ENCODE peak calls at places on chromosomes 16 and 17, in seven cellular contexts. S is astrocyte, B is Peyer's patch, I is psoas muscle, N is stomach, G is IMR-90, M is transverse colon. Z is an unnamed sample.

GRCh38 chr17:50466371-50467113 is 2.1 kb downstream of the CHAD start:
- DNase-seq in M (peak), S (no peak), B (peak), G (no peak), I (no peak), N (peak), Z (no peak)

GRCh38 chr17:39699818-39700147 is at the start of gene ERBB2:
- DNase-seq in I (peak), M (peak), B (peak), N (peak), S (peak), G (peak), Z (peak)

GRCh38 chr17:47896672-47897490 is 845 bp downstream of the SP2 start:
- DNase-seq in I (no peak), B (no peak), G (peak), N (no peak), M (no peak), S (no peak), Z (no peak)

GRCh38 chr16:88785106-88785924 is at the start of gene PIEZO1:
- DNase-seq in I (peak), B (peak), N (peak), M (peak), S (no peak), G (peak), Z (no peak)

GRCh38 chr16:88558457-88559442 is 11.5 kb upstream of the ZC3H18 start:
- DNase-seq in S (peak), N (peak), M (peak), G (peak), B (peak), I (peak), Z (peak)

GRCh38 chr16:626787-627457 is 3.9 kb upstream of the WFIKKN1 start:
- DNase-seq in B (no peak), I (peak), S (peak), N (no peak), M (no peak), G (peak), Z (peak)

GRCh38 chr16:75593825-75594820 is 27.9 kb downstream of the GABARAPL2 start:
- DNase-seq in M (no peak), G (peak), S (peak), N (no peak), I (no peak), B (no peak), Z (peak)

GRCh38 chr17:37713028-37713431 is 31.8 kb downstream of the HNF1B start:
- DNase-seq in G (no peak), N (peak), I (no peak), S (no peak), M (no peak), B (no peak), Z (no peak)

GRCh38 chr16:142405-142804 is 3.9 kb upstream of the NPRL3 start:
- DNase-seq in G (no peak), I (no peak), B (no peak), S (no peak), M (no peak), N (no peak), Z (no peak)

GRCh38 chr17:10313037-10313672 is 59.7 kb downstream of the MYH13 start:
- DNase-seq in I (no peak), B (no peak), S (no peak), N (no peak), G (no peak), M (no peak), Z (no peak)

GRCh38 chr16:66988197-66988788 is at the start of gene CES4A:
- DNase-seq in M (no peak), I (no peak), N (no peak), G (peak), S (peak), B (no peak), Z (peak)

GRCh38 chr17:30369995-30370394 is 8.7 kb upstream of the CPD start:
- DNase-seq in M (no peak), G (peak), I (no peak), B (no peak), S (peak), N (no peak), Z (no peak)

GRCh38 chr16:47492428-47493357 is 31.6 kb downstream of the PHKB start:
- DNase-seq in N (peak), S (no peak), B (no peak), I (peak), M (peak), G (peak), Z (no peak)

GRCh38 chr17:68204736-68205135 is 43.1 kb upstream of the AMZ2 start:
- DNase-seq in S (no peak), G (no peak), I (no peak), M (no peak), B (no peak), N (no peak), Z (no peak)

GRCh38 chr17:44862278-44862914 is 14.7 kb downstream of the HIGD1B start:
- DNase-seq in B (no peak), M (no peak), I (no peak), G (no peak), S (no peak), N (no peak), Z (no peak)

GRCh38 chr17:44865921-44866320 is 18.2 kb downstream of the HIGD1B start:
- DNase-seq in M (no peak), N (no peak), S (no peak), B (no peak), I (no peak), G (no peak), Z (no peak)

GRCh38 chr17:44865231-44865660 is 17.6 kb downstream of the HIGD1B start:
- DNase-seq in N (peak), M (peak), B (no peak), G (peak), S (peak), I (peak), Z (peak)

GRCh38 chr17:44864831-44865230 is 17.1 kb downstream of the HIGD1B start:
- DNase-seq in S (no peak), I (no peak), B (no peak), N (no peak), M (no peak), G (no peak), Z (no peak)

GRCh38 chr17:44863254-44863918 is 15.7 kb downstream of the HIGD1B start:
- DNase-seq in I (no peak), B (no peak), M (no peak), S (no peak), N (no peak), G (no peak), Z (no peak)
- H3K27ac ChIP-seq in I (no peak), B (no peak), M (peak), S (no peak), N (no peak), G (no peak), Z (no peak)

DNA sequence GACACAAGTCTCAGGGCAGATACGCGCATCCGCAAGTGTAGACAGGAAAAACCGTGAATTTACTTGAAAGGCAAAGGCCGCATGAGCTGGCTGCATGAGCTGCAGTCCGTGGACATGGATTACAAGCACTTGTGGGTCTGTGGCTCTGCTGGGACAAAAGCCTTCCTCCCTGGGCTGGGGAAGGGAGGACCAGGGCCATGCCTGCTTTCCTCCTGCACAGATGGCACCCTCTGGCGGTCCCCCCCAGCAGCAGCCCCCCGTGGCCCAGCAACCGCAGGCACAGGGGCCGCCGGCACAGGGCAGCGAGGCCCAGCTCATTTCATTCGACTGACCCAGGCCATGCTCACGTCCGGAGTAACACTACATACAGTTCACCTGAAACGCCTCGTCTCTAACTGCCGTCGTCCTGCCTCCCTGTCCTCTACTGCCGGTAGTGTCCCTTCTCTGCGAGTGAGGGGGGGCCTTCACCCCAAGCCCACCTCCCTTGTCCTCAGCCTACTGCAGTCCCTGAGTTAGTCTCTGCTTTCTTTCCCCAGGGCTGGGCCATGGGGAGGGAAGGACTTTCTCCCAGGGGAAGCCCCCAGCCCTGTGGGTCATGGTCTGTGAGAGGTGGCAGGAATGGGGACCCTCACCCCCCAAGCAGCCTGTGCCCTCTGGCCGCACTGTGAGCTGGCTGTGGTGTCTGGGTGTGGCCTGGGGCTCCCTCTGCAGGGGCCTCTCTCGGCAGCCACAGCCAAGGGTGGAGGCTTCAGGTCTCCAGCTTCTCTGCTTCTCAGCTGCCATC is 1.7 kb upstream of the MRPL12 start:
- DNase-seq in G (no peak), N (no peak), I (no peak), B (no peak), S (no peak), M (no peak), Z (no peak)
- H3K27ac ChIP-seq in G (no peak), N (peak), I (peak), B (peak), S (peak), M (peak), Z (no peak)

GRCh38 chr17:41499714-41500113 is 5.7 kb downstream of the KRT13 start:
- DNase-seq in I (no peak), S (no peak), N (no peak), M (no peak), G (no peak), B (no peak), Z (no peak)
- H3K27ac ChIP-seq in I (no peak), S (no peak), N (no peak), M (no peak), G (no peak), B (no peak), Z (no peak)

GRCh38 chr17:70138309-70138865 is 30.9 kb upstream of the KCNJ2 start:
- DNase-seq in I (no peak), N (no peak), M (no peak), B (no peak), S (peak), G (no peak), Z (no peak)
- H3K27ac ChIP-seq in I (peak), N (peak), M (peak), B (no peak), S (peak), G (peak), Z (no peak)

GRCh38 chr16:78663690-78664089 is 564.2 kb downstream of the WWOX start:
- DNase-seq in I (no peak), B (no peak), M (no peak), N (no peak), S (no peak), G (no peak), Z (no peak)
- H3K27ac ChIP-seq in I (no peak), B (no peak), M (no peak), N (no peak), S (no peak), G (no peak), Z (no peak)

GRCh38 chr16:50334106-50334975 is 34.4 kb downstream of the BRD7 start:
- DNase-seq in N (no peak), B (no peak), M (no peak), S (no peak), I (no peak), G (peak), Z (no peak)

GRCh38 chr16:50340578-50340977 is 28.2 kb downstream of the BRD7 start:
- DNase-seq in N (no peak), I (no peak), M (no peak), G (peak), S (peak), B (no peak), Z (no peak)

GRCh38 chr16:50335198-50335958 is 33.4 kb downstream of the BRD7 start:
- DNase-seq in G (peak), N (no peak), M (no peak), I (no peak), B (no peak), S (no peak), Z (no peak)

GRCh38 chr16:50336884-50337283 is 31.9 kb downstream of the BRD7 start:
- DNase-seq in N (no peak), S (no peak), G (no peak), I (no peak), B (no peak), M (no peak), Z (no peak)

DNA sequence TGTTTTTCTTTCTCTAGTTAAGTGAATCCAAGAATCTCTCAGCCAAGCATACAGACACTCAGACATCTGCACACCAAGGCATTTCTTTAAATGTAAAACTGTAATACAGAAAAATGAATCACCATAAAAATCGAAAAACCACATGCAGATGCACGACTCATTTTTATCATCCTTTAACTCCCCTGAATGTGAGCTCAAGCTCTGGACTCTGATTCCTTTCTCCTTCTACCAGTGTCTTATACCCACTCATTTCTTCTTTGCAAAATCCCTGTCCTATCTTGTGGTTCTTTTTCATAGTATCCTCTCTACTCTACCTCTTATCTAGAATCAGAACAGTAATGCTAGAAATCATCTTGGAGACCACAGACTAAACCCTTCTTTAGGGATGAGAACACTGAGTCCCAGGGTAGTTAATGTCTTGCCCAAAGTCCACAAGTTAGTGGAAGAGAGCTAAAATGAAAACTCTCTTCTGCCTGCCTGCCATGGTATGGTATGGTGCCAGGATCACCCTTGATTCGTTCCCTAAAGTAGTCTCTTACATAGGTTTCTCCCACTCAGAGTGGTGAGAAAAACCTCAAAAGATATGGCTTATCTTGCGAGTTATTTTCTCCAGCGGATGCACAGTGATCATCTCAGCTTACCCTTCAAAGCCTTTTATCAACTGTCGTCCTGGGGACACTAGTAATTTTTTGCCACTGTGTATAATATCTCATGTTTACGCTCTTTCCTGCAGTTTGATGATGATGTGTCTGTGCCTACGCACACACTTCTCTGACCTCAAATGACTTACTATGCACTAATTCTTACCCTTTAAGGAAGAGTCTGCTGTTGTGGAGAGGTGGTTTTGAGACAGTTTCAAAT is 30.2 kb downstream of the BRD7 start:
- DNase-seq in G (peak), B (no peak), S (peak), N (no peak), I (no peak), M (no peak), Z (no peak)
- H3K27ac ChIP-seq in G (peak), B (peak), S (no peak), N (peak), I (no peak), M (peak), Z (no peak)

GRCh38 chr17:29112780-29113295 is 67.4 kb downstream of the MYO18A start:
- DNase-seq in B (no peak), G (no peak), M (no peak), S (peak), I (peak), N (peak), Z (no peak)

GRCh38 chr17:29115906-29116651 is 64.1 kb downstream of the MYO18A start:
- DNase-seq in S (no peak), N (no peak), B (no peak), G (peak), I (no peak), M (no peak), Z (no peak)

GRCh38 chr17:29115435-29115834 is 64.8 kb downstream of the MYO18A start:
- DNase-seq in N (no peak), I (no peak), G (no peak), B (no peak), S (no peak), M (no peak), Z (no peak)

GRCh38 chr17:29113334-29113733 is 66.9 kb downstream of the MYO18A start:
- DNase-seq in N (no peak), G (no peak), S (no peak), B (no peak), M (no peak), I (peak), Z (no peak)

GRCh38 chr17:29114141-29114540 is 66.1 kb downstream of the MYO18A start:
- DNase-seq in G (no peak), I (no peak), N (no peak), S (no peak), B (no peak), M (no peak), Z (no peak)
- H3K27ac ChIP-seq in G (no peak), I (peak), N (no peak), S (no peak), B (no peak), M (no peak), Z (no peak)

GRCh38 chr17:82895087-82895486 is 55.3 kb upstream of the ZNF750 start:
- DNase-seq in N (no peak), G (no peak), S (no peak), I (peak), M (no peak), B (no peak), Z (no peak)

GRCh38 chr17:82891911-82892310 is 52.1 kb upstream of the ZNF750 start:
- DNase-seq in G (no peak), I (peak), B (no peak), M (no peak), S (no peak), N (no peak), Z (no peak)

GRCh38 chr17:82892869-82893565 is 53.2 kb upstream of the ZNF750 start:
- DNase-seq in G (peak), I (peak), N (peak), S (no peak), B (no peak), M (peak), Z (no peak)

GRCh38 chr17:82896071-82897000 is 56.5 kb upstream of the ZNF750 start:
- DNase-seq in B (no peak), M (no peak), I (peak), S (no peak), N (no peak), G (no peak), Z (no peak)

DNA sequence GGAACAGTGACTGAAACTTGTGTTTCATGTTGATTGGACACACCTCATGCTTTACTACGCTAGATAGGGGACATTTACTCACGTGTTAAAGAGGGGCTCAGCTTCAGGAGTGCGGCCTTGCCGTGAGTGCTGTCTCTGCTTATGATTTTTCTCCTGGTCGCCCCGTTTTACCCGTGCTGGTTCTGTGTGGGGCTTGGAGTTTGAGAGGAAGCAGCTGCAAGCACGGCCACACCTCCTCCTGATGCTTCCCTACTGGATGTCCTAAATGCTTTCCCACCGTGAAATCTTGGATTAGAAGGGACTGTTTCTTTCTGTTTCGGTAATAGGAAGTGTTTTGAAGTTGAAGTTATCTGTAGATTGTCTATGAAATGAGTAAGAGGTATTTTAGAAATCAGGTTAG is 54.0 kb upstream of the ZNF750 start:
- DNase-seq in G (peak), B (no peak), I (peak), M (no peak), N (no peak), S (no peak), Z (no peak)
- H3K27ac ChIP-seq in G (no peak), B (no peak), I (no peak), M (peak), N (peak), S (no peak), Z (no peak)

DNA sequence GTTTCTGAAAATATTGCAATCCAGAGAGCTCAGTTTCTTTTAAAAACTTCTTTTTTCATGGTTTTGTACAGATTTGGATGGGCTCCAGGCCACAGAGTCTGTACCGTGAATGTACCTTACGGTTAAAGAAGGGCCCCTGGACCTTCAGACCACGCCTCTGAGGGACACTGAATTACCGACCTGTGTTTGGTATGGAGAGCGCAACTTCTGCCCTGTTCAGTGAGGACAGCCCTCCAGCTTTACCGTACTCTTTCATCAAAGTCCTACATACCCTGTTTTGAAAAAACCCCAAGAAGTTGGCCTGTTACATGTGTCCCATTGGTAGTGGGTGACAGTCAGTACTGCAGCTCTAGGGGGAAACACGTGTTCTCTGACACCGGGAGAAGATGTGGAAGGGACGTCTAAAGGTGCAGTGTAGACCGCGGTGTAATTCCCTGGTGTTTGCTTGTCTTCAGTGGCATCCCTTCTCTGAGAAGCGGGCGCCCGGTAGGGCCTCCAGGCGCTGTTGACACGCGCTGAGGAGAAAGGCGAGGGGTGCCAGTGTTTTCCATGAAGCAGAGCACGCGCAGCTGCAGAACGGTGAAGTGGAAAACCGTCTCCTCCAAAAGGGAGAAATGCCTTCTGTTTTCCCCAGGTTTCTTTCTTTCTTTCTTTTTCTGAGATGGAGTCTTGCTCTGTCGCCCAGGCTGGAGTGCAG is 6.2 kb downstream of the PGS1 start:
- DNase-seq in B (no peak), I (no peak), N (no peak), M (no peak), S (no peak), G (no peak), Z (no peak)
- H3K27ac ChIP-seq in B (peak), I (peak), N (peak), M (peak), S (peak), G (peak), Z (peak)